ENCODE peak calls at places on chromosomes 12 and 14, in five cellular contexts. One of them, this sample, is unnamed.

GRCh38 chr14:78278464-78278863 is 108.3 kb downstream of the NRXN3 start:
- DNase-seq in HCT116: no peak
- DNase-seq in PC-3: no peak
- DNase-seq in SK-N-SH: no peak
- DNase-seq in MM.1S: no peak
- DNase-seq in this sample: no peak

GRCh38 chr12:90979019-90979418 is 24.0 kb upstream of the CCER1 start:
- DNase-seq in HCT116: no peak
- DNase-seq in PC-3: no peak
- DNase-seq in SK-N-SH: no peak
- DNase-seq in MM.1S: no peak
- DNase-seq in this sample: no peak

GRCh38 chr12:3326156-3326849 is 164.7 kb upstream of the PRMT8 start:
- DNase-seq in HCT116: no peak
- DNase-seq in PC-3: no peak
- DNase-seq in SK-N-SH: no peak
- DNase-seq in MM.1S: no peak
- DNase-seq in this sample: peak; percentile 40

GRCh38 chr12:62363506-62363905 is 103.1 kb upstream of the MON2 start:
- DNase-seq in HCT116: no peak
- DNase-seq in PC-3: no peak
- DNase-seq in SK-N-SH: no peak
- DNase-seq in MM.1S: no peak
- DNase-seq in this sample: no peak

GRCh38 chr14:100533647-100534485 is 53.4 kb downstream of the BEGAIN start:
- DNase-seq in HCT116: no peak
- DNase-seq in PC-3: no peak
- DNase-seq in SK-N-SH: peak; percentile 59
- DNase-seq in MM.1S: no peak
- DNase-seq in this sample: no peak

GRCh38 chr14:58275527-58276190 is 22.7 kb upstream of the ARID4A start:
- DNase-seq in HCT116: no peak
- DNase-seq in PC-3: no peak
- DNase-seq in SK-N-SH: no peak
- DNase-seq in MM.1S: no peak
- DNase-seq in this sample: no peak

GRCh38 chr12:81779216-81779615 is 20.1 kb upstream of the PPFIA2 start:
- DNase-seq in HCT116: no peak
- DNase-seq in PC-3: no peak
- DNase-seq in SK-N-SH: no peak
- DNase-seq in MM.1S: no peak
- DNase-seq in this sample: no peak

GRCh38 chr14:91464615-91465205 is 45.4 kb downstream of the PPP4R3A start:
- DNase-seq in HCT116: no peak
- DNase-seq in PC-3: no peak
- DNase-seq in SK-N-SH: no peak
- DNase-seq in MM.1S: no peak
- DNase-seq in this sample: peak; percentile 66

GRCh38 chr12:16369156-16369555 is 21.7 kb downstream of the MGST1 start:
- DNase-seq in HCT116: no peak
- DNase-seq in PC-3: peak; percentile 23
- DNase-seq in SK-N-SH: no peak
- DNase-seq in MM.1S: no peak
- DNase-seq in this sample: no peak

GRCh38 chr14:68585690-68586089 is 207.2 kb downstream of the ZFP36L1 start:
- DNase-seq in HCT116: no peak
- DNase-seq in PC-3: no peak
- DNase-seq in SK-N-SH: peak; percentile 81
- DNase-seq in MM.1S: no peak
- DNase-seq in this sample: peak; percentile 65

GRCh38 chr14:24535737-24536136 is 27.7 kb upstream of the CMA1 start:
- DNase-seq in HCT116: no peak
- DNase-seq in PC-3: no peak
- DNase-seq in SK-N-SH: no peak
- DNase-seq in MM.1S: no peak
- DNase-seq in this sample: no peak

GRCh38 chr12:68423175-68423574 is 91.0 kb upstream of the MDM1 start:
- DNase-seq in HCT116: no peak
- DNase-seq in PC-3: no peak
- DNase-seq in SK-N-SH: no peak
- DNase-seq in MM.1S: no peak
- DNase-seq in this sample: no peak

GRCh38 chr14:58078068-58078467 is 73.9 kb downstream of the ARMH4 start:
- DNase-seq in HCT116: no peak
- DNase-seq in PC-3: peak; percentile 54
- DNase-seq in SK-N-SH: no peak
- DNase-seq in MM.1S: no peak
- DNase-seq in this sample: no peak

GRCh38 chr14:91897121-91897701 is 29.9 kb upstream of the TC2N start:
- DNase-seq in HCT116: no peak
- DNase-seq in PC-3: peak; percentile 24
- DNase-seq in SK-N-SH: no peak
- DNase-seq in MM.1S: no peak
- DNase-seq in this sample: no peak

GRCh38 chr12:5307065-5307464 is 124.8 kb upstream of the NTF3 start:
- DNase-seq in HCT116: no peak
- DNase-seq in PC-3: no peak
- DNase-seq in SK-N-SH: no peak
- DNase-seq in MM.1S: no peak
- DNase-seq in this sample: no peak
- TF ChIP-seq EZH2phosphoT487 in HCT116: no peak
- TF ChIP-seq EZH2phosphoT487 in PC-3: no peak
- TF ChIP-seq EZH2phosphoT487 in SK-N-SH: no peak
- TF ChIP-seq EZH2phosphoT487 in MM.1S: no peak
- TF ChIP-seq EZH2phosphoT487 in this sample: no peak

DNA sequence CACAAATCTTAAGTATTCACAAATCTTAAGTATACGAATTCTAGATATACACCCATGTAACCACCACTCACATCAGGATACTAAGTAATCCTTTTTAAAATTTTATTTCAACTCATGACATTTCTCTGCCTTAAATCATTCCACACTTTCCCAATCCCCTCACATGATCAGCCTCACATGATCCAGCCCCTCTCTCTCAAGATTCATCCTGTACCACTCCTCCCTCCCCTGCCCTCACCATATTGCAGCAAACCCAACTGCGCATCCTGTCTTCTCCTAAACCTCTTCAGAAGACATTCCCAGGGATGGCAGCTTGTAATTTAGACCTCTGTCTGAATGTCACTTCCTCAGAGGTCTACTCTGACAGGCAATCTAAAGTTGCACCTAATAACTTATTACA is 1.7 kb upstream of the EIF4B start:
- DNase-seq in HCT116: no peak
- DNase-seq in PC-3: no peak
- DNase-seq in SK-N-SH: no peak
- DNase-seq in MM.1S: no peak
- DNase-seq in this sample: peak; percentile 56
- H3K9ac ChIP-seq in HCT116: peak overlapping the region; percentile 100
- H3K9ac ChIP-seq in PC-3: no peak overlapping the region
- H3K9ac ChIP-seq in SK-N-SH: no peak overlapping the region
- H3K9ac ChIP-seq in MM.1S: no peak overlapping the region
- H3K9ac ChIP-seq in this sample: no peak overlapping the region

GRCh38 chr12:63764481-63764880 is 15.2 kb upstream of the RXYLT1 start:
- DNase-seq in HCT116: no peak
- DNase-seq in PC-3: no peak
- DNase-seq in SK-N-SH: no peak
- DNase-seq in MM.1S: no peak
- DNase-seq in this sample: peak; percentile 11

GRCh38 chr12:63770375-63770774 is 9.3 kb upstream of the RXYLT1 start:
- DNase-seq in HCT116: no peak
- DNase-seq in PC-3: no peak
- DNase-seq in SK-N-SH: no peak
- DNase-seq in MM.1S: no peak
- DNase-seq in this sample: no peak

GRCh38 chr12:63766498-63766897 is 13.2 kb upstream of the RXYLT1 start:
- DNase-seq in HCT116: no peak
- DNase-seq in PC-3: peak; percentile 34
- DNase-seq in SK-N-SH: no peak
- DNase-seq in MM.1S: no peak
- DNase-seq in this sample: no peak
- TF ChIP-seq CTCF in HCT116: peak; percentile 26
- TF ChIP-seq CTCF in PC-3: peak; percentile 56
- TF ChIP-seq CTCF in SK-N-SH: peak; percentile 53
- TF ChIP-seq CTCF in MM.1S: peak; percentile 26
- TF ChIP-seq CTCF in this sample: peak; percentile 26

GRCh38 chr14:57060276-57060956 is 208.3 kb downstream of the EXOC5 start:
- DNase-seq in HCT116: no peak
- DNase-seq in PC-3: peak; percentile 86
- DNase-seq in SK-N-SH: no peak
- DNase-seq in MM.1S: peak; percentile 83
- DNase-seq in this sample: peak; percentile 44
- TF ChIP-seq EZH2phosphoT487 in HCT116: no peak
- TF ChIP-seq EZH2phosphoT487 in PC-3: no peak
- TF ChIP-seq EZH2phosphoT487 in SK-N-SH: no peak
- TF ChIP-seq EZH2phosphoT487 in MM.1S: no peak
- TF ChIP-seq EZH2phosphoT487 in this sample: no peak

GRCh38 chr14:106207316-106207715 is 680.9 kb downstream of the TMEM121 start:
- DNase-seq in HCT116: no peak
- DNase-seq in PC-3: no peak
- DNase-seq in SK-N-SH: no peak
- DNase-seq in MM.1S: no peak
- DNase-seq in this sample: no peak

GRCh38 chr14:106201376-106201775 is 675.0 kb downstream of the TMEM121 start:
- DNase-seq in HCT116: no peak
- DNase-seq in PC-3: peak; percentile 5
- DNase-seq in SK-N-SH: no peak
- DNase-seq in MM.1S: no peak
- DNase-seq in this sample: no peak

GRCh38 chr14:106204063-106204462 is 677.7 kb downstream of the TMEM121 start:
- DNase-seq in HCT116: no peak
- DNase-seq in PC-3: no peak
- DNase-seq in SK-N-SH: no peak
- DNase-seq in MM.1S: no peak
- DNase-seq in this sample: no peak

GRCh38 chr14:106200539-106201310 is 674.3 kb downstream of the TMEM121 start:
- DNase-seq in HCT116: no peak
- DNase-seq in PC-3: no peak
- DNase-seq in SK-N-SH: no peak
- DNase-seq in MM.1S: no peak
- DNase-seq in this sample: no peak

GRCh38 chr14:106203438-106203837 is 677.1 kb downstream of the TMEM121 start:
- DNase-seq in HCT116: no peak
- DNase-seq in PC-3: no peak
- DNase-seq in SK-N-SH: no peak
- DNase-seq in MM.1S: no peak
- DNase-seq in this sample: no peak
- H3K9ac ChIP-seq in HCT116: no peak overlapping the region
- H3K9ac ChIP-seq in PC-3: no peak overlapping the region
- H3K9ac ChIP-seq in SK-N-SH: no peak overlapping the region
- H3K9ac ChIP-seq in MM.1S: no peak overlapping the region
- H3K9ac ChIP-seq in this sample: no peak overlapping the region

This sample was measured in neural progenitor cell.